ENCODE peak calls at places on chromosome 4, in ten cellular contexts. O is GM23338, Z is Peyer's patch, N is psoas muscle, T is stomach, W is brain microvascular endothelial cell, E is mammary epithelial cell, H is left lung, B is Panc1, C is H1. Q is an unnamed sample.

GRCh38 chr4:147853706-147854105 is 121.8 kb downstream of the ARHGAP10 start:
- DNase-seq in O (no peak), Z (no peak), N (no peak), T (no peak), W (no peak), E (no peak), H (no peak), B (no peak), C (no peak), Q (no peak)

GRCh38 chr4:26434030-26434639 is 56.1 kb downstream of the CCKAR start:
- DNase-seq in O (no peak), Z (no peak), N (no peak), T (no peak), W (no peak), E (peak; percentile 12), H (no peak), B (no peak), C (no peak), Q (no peak)

GRCh38 chr4:74578329-74578728 is 133.4 kb downstream of the AREG start:
- DNase-seq in O (no peak), Z (no peak), N (no peak), T (no peak), W (no peak), E (no peak), H (no peak), B (no peak), C (no peak), Q (no peak)

GRCh38 chr4:10345381-10345784 is 111.8 kb downstream of the ZNF518B start:
- DNase-seq in O (no peak), Z (no peak), N (no peak), T (no peak), W (no peak), E (no peak), H (no peak), B (no peak), C (no peak), Q (no peak)

GRCh38 chr4:77881460-77882295 is 19.0 kb downstream of the MRPL1 start:
- DNase-seq in O (peak; percentile 18), Z (no peak), N (no peak), T (no peak), W (peak; percentile 29), E (peak; percentile 14), H (no peak), B (peak; percentile 43), C (no peak), Q (no peak)

GRCh38 chr4:55854132-55854531 is 684 bp downstream of the EXOC1 start:
- DNase-seq in O (no peak), Z (no peak), N (no peak), T (no peak), W (peak; percentile 7), E (no peak), H (no peak), B (no peak), C (no peak), Q (no peak)

GRCh38 chr4:19729873-19730735 is 521.6 kb upstream of the SLIT2 start:
- DNase-seq in O (no peak), Z (no peak), N (no peak), T (no peak), W (peak; percentile 82), E (no peak), H (no peak), B (no peak), C (no peak), Q (no peak)

GRCh38 chr4:577499-578450 is 1.7 kb upstream of the TMEM271 start:
- DNase-seq in O (peak; percentile 81), Z (no peak), N (no peak), T (no peak), W (no peak), E (peak; percentile 39), H (no peak), B (no peak), C (peak; percentile 31), Q (no peak)

GRCh38 chr4:189198624-189199023 is 742.0 kb upstream of the FRG1 start:
- DNase-seq in O (no peak), Z (no peak), N (no peak), T (no peak), W (no peak), E (no peak), H (no peak), B (no peak), C (no peak), Q (no peak)

GRCh38 chr4:3073158-3074077 is 920 bp downstream of the HTT-AS start:
- DNase-seq in O (peak; percentile 45), Z (no peak), N (no peak), T (no peak), W (no peak), E (no peak), H (no peak), B (no peak), C (no peak), Q (no peak)
- TF ChIP-seq CTCF in O (peak; percentile 46), Z (no peak), N (no peak), T (no peak), W (peak; percentile 26), E (no peak), H (no peak), B (peak; percentile 60), C (no peak), Q (no peak)

GRCh38 chr4:80462537-80463207 is 127.1 kb downstream of the CFAP299 start:
- DNase-seq in O (no peak), Z (no peak), N (no peak), T (no peak), W (no peak), E (no peak), H (no peak), B (no peak), C (no peak), Q (no peak)
- H3K4me3 ChIP-seq in O (no peak overlapping the region), Z (no peak overlapping the region), N (peak overlapping the region; percentile 36), T (no peak overlapping the region), W (no peak overlapping the region), E (no peak overlapping the region), H (no peak overlapping the region), B (no peak overlapping the region), C (no peak overlapping the region), Q (peak overlapping the region; percentile 38)

GRCh38 chr4:38368612-38369011 is 295.4 kb upstream of the KLF3 start:
- DNase-seq in O (no peak), Z (no peak), N (no peak), T (no peak), W (peak; percentile 61), E (no peak), H (no peak), B (no peak), C (no peak), Q (no peak)

GRCh38 chr4:38367642-38368189 is 296.3 kb upstream of the KLF3 start:
- DNase-seq in O (no peak), Z (no peak), N (no peak), T (no peak), W (no peak), E (no peak), H (no peak), B (no peak), C (no peak), Q (no peak)

GRCh38 chr4:38366997-38367396 is 297.0 kb upstream of the KLF3 start:
- DNase-seq in O (no peak), Z (no peak), N (no peak), T (no peak), W (no peak), E (no peak), H (no peak), B (no peak), C (no peak), Q (no peak)

GRCh38 chr4:38366451-38366850 is 297.5 kb upstream of the KLF3 start:
- DNase-seq in O (no peak), Z (no peak), N (no peak), T (no peak), W (peak; percentile 4), E (no peak), H (no peak), B (no peak), C (no peak), Q (peak; percentile 84)

GRCh38 chr4:38371391-38371851 is 292.6 kb upstream of the KLF3 start:
- DNase-seq in O (no peak), Z (no peak), N (no peak), T (no peak), W (peak; percentile 7), E (peak; percentile 25), H (peak; percentile 34), B (no peak), C (no peak), Q (no peak)
- H3K27ac ChIP-seq in O (no peak overlapping the region), Z (no peak overlapping the region), N (no peak overlapping the region), T (peak overlapping the region; percentile 19), W (no peak overlapping the region), E (no peak overlapping the region), H (peak overlapping the region; percentile 54), B (no peak overlapping the region), C (no peak overlapping the region), Q (no peak overlapping the region)

GRCh38 chr4:154345359-154345758 is 146.2 kb downstream of the DCHS2 start:
- DNase-seq in O (no peak), Z (no peak), N (no peak), T (no peak), W (no peak), E (no peak), H (no peak), B (no peak), C (no peak), Q (no peak)

GRCh38 chr4:154348657-154349056 is 142.9 kb downstream of the DCHS2 start:
- DNase-seq in O (peak; percentile 44), Z (no peak), N (no peak), T (no peak), W (no peak), E (no peak), H (no peak), B (no peak), C (no peak), Q (no peak)

GRCh38 chr4:154349829-154350228 is 141.8 kb downstream of the DCHS2 start:
- DNase-seq in O (peak; percentile 74), Z (no peak), N (no peak), T (no peak), W (peak; percentile 6), E (peak; percentile 10), H (no peak), B (no peak), C (no peak), Q (no peak)

GRCh38 chr4:154341448-154341847 is 150.2 kb downstream of the DCHS2 start:
- DNase-seq in O (no peak), Z (no peak), N (no peak), T (no peak), W (no peak), E (no peak), H (no peak), B (no peak), C (no peak), Q (no peak)

DNA sequence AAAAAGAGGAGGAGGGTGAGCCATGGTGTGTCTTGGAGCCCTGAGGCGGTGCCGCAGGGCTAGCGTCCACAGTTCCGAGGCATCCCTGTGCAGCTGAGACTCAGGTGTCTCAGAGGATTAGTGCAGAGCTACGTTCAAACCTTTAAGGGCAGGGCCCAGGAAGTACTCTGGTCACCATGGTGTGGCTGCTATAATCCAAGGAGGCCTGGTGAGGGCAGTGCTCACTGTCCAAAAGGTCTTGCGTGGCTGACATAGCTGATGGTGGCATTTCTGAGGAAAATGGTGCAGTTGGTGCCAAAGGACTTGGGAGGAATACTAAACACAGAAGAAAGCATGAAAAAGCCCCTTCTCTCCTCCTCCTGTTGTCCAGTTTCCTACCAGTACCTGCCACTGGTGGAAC is 146.9 kb downstream of the DCHS2 start:
- DNase-seq in O (peak; percentile 64), Z (no peak), N (no peak), T (no peak), W (no peak), E (no peak), H (no peak), B (no peak), C (no peak), Q (no peak)
- TF ChIP-seq CTCF in O (peak; percentile 75), Z (no peak), N (no peak), T (no peak), W (no peak), E (no peak), H (no peak), B (no peak), C (peak; percentile 59), Q (no peak)

GRCh38 chr4:22237846-22238513 is 277.9 kb downstream of the ADGRA3 start:
- DNase-seq in O (peak; percentile 5), Z (no peak), N (no peak), T (no peak), W (no peak), E (no peak), H (no peak), B (no peak), C (no peak), Q (no peak)
- H3K4me3 ChIP-seq in O (no peak overlapping the region), Z (peak overlapping the region; percentile 45), N (no peak overlapping the region), T (peak overlapping the region; percentile 36), W (no peak overlapping the region), E (no peak overlapping the region), H (no peak overlapping the region), B (peak overlapping the region; percentile 4), C (no peak overlapping the region), Q (no peak overlapping the region)